ENCODE peak calls at places on chromosomes 7 and 10, in six cellular contexts. One of them, this sample, is unnamed.

GRCh38 chr10:69146756-69147155 is 22.8 kb downstream of the VPS26A start:
- DNase-seq in upper lobe of left lung: no peak
- DNase-seq in suprapubic skin: no peak
- DNase-seq in sigmoid colon: no peak
- DNase-seq in transverse colon: no peak
- DNase-seq in HepG2: no peak
- DNase-seq in this sample: no peak

GRCh38 chr7:47232751-47233412 is 349.0 kb downstream of the TNS3 start:
- DNase-seq in sigmoid colon: no peak
- DNase-seq in upper lobe of left lung: no peak
- DNase-seq in suprapubic skin: no peak
- DNase-seq in transverse colon: no peak
- DNase-seq in HepG2: no peak
- DNase-seq in this sample: no peak

GRCh38 chr7:11133436-11133959 is 159.8 kb downstream of the PHF14 start:
- DNase-seq in suprapubic skin: no peak
- DNase-seq in sigmoid colon: no peak
- DNase-seq in upper lobe of left lung: no peak
- DNase-seq in transverse colon: no peak
- DNase-seq in HepG2: no peak
- DNase-seq in this sample: no peak

GRCh38 chr7:1919539-1920265 is 249.6 kb downstream of the ELFN1 start:
- DNase-seq in suprapubic skin: no peak
- DNase-seq in HepG2: peak; percentile 67
- DNase-seq in transverse colon: peak; percentile 33
- DNase-seq in upper lobe of left lung: peak; percentile 73
- DNase-seq in sigmoid colon: no peak
- DNase-seq in this sample: peak; percentile 68

GRCh38 chr10:26485150-26485941 is 47.2 kb downstream of the APBB1IP start:
- DNase-seq in transverse colon: no peak
- DNase-seq in upper lobe of left lung: peak; percentile 47
- DNase-seq in HepG2: no peak
- DNase-seq in sigmoid colon: no peak
- DNase-seq in suprapubic skin: no peak
- DNase-seq in this sample: no peak

GRCh38 chr10:60200012-60200681 is 189.5 kb downstream of the ANK3 start:
- DNase-seq in suprapubic skin: no peak
- DNase-seq in HepG2: no peak
- DNase-seq in transverse colon: no peak
- DNase-seq in sigmoid colon: no peak
- DNase-seq in upper lobe of left lung: no peak
- DNase-seq in this sample: no peak

GRCh38 chr7:14836571-14837189 is 65.9 kb downstream of the DGKB start:
- DNase-seq in suprapubic skin: no peak
- DNase-seq in HepG2: no peak
- DNase-seq in transverse colon: no peak
- DNase-seq in upper lobe of left lung: no peak
- DNase-seq in sigmoid colon: peak; percentile 64
- DNase-seq in this sample: no peak

GRCh38 chr10:57367412-57367811 is 900.3 kb downstream of the IPMK start:
- DNase-seq in sigmoid colon: no peak
- DNase-seq in suprapubic skin: no peak
- DNase-seq in upper lobe of left lung: no peak
- DNase-seq in transverse colon: no peak
- DNase-seq in HepG2: no peak
- DNase-seq in this sample: no peak

GRCh38 chr7:45649560-45650346 is 75.6 kb downstream of the ADCY1 start:
- DNase-seq in upper lobe of left lung: no peak
- DNase-seq in HepG2: no peak
- DNase-seq in suprapubic skin: no peak
- DNase-seq in transverse colon: no peak
- DNase-seq in sigmoid colon: no peak
- DNase-seq in this sample: peak; percentile 22

GRCh38 chr10:62278461-62278910 is 9.8 kb upstream of the RTKN2 start:
- DNase-seq in sigmoid colon: no peak
- DNase-seq in suprapubic skin: no peak
- DNase-seq in transverse colon: no peak
- DNase-seq in HepG2: no peak
- DNase-seq in upper lobe of left lung: no peak
- DNase-seq in this sample: no peak

GRCh38 chr10:86244296-86244695 is 122.3 kb downstream of the GRID1 start:
- DNase-seq in upper lobe of left lung: no peak
- DNase-seq in HepG2: no peak
- DNase-seq in suprapubic skin: no peak
- DNase-seq in sigmoid colon: no peak
- DNase-seq in transverse colon: no peak
- DNase-seq in this sample: no peak

GRCh38 chr7:62361-63116 is 129.8 kb upstream of the FAM20C start:
- DNase-seq in sigmoid colon: peak; percentile 61
- DNase-seq in HepG2: no peak
- DNase-seq in transverse colon: peak; percentile 3
- DNase-seq in upper lobe of left lung: no peak
- DNase-seq in suprapubic skin: peak; percentile 32
- DNase-seq in this sample: no peak

GRCh38 chr10:132921818-132922807 is 20.3 kb downstream of the CFAP46 start:
- DNase-seq in HepG2: no peak
- DNase-seq in upper lobe of left lung: no peak
- DNase-seq in transverse colon: no peak
- DNase-seq in sigmoid colon: no peak
- DNase-seq in suprapubic skin: no peak
- DNase-seq in this sample: no peak

GRCh38 chr7:44325181-44325671 is at the start of gene CAMK2B:
- DNase-seq in upper lobe of left lung: no peak
- DNase-seq in transverse colon: no peak
- DNase-seq in suprapubic skin: no peak
- DNase-seq in HepG2: no peak
- DNase-seq in sigmoid colon: no peak
- DNase-seq in this sample: no peak

GRCh38 chr7:90244909-90245841 is at the start of gene CFAP69:
- DNase-seq in sigmoid colon: peak; percentile 95
- DNase-seq in suprapubic skin: peak; percentile 97
- DNase-seq in HepG2: peak; percentile 78
- DNase-seq in transverse colon: peak; percentile 94
- DNase-seq in upper lobe of left lung: peak; percentile 89
- DNase-seq in this sample: peak; percentile 92

GRCh38 chr10:79393924-79394610 is 46.8 kb downstream of the PPIF start:
- DNase-seq in HepG2: no peak
- DNase-seq in upper lobe of left lung: no peak
- DNase-seq in transverse colon: peak; percentile 5
- DNase-seq in suprapubic skin: no peak
- DNase-seq in sigmoid colon: peak; percentile 62
- DNase-seq in this sample: no peak

GRCh38 chr7:157233677-157234076 is 95.0 kb downstream of the UBE3C start:
- DNase-seq in HepG2: no peak
- DNase-seq in upper lobe of left lung: no peak
- DNase-seq in sigmoid colon: no peak
- DNase-seq in suprapubic skin: no peak
- DNase-seq in transverse colon: no peak
- DNase-seq in this sample: no peak

GRCh38 chr10:31620236-31621151 is 301.5 kb downstream of the ZEB1 start:
- DNase-seq in transverse colon: peak; percentile 25
- DNase-seq in HepG2: no peak
- DNase-seq in suprapubic skin: peak; percentile 91
- DNase-seq in upper lobe of left lung: peak; percentile 37
- DNase-seq in sigmoid colon: peak; percentile 89
- DNase-seq in this sample: no peak

DNA sequence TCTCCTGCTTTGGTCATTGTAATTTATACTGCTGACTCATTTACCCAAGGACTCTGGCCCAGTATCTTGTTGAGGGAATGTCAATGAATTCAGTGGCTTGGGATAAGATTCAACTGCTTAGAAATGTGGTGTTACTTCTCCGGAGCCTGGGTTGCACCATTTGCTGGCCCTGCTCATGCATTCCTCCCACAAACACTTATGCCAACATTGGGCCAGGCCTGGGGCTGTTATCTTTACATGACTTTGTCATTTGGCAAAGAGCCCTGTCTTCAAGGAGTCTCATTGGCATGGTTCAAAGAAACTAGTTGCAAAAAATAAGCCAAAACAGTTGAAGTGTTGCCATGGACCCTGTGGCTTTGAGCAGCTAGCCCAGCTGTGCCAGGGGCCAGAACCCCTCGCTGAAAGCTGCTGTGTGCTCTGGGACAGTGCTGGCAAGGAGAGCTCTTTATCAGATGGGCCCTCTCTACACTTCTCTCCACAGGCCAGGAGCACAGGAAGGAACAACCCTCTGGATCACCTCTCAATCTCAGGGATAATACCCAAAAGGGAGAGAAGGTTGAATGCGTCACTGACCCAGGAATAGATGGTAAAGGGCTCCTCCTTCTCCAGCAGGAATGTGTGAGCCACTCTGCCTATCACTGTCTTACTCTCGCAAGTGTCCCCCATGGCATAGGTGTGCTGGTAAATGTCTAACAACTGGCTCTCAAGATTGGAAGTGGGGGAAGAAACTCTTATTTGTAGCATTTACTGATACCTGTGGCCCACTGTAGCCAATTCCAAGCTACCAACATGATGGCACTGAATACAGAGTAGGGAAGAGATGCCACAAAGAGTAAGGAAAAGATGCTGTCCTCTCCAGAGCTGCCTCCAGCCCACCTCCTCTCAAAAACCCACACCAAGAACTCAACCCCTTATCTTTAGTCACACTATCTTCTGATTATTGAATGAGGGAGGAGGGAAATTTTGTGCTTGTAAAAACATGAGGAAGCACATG is 23.5 kb upstream of the PDE1C start:
- DNase-seq in suprapubic skin: no peak
- DNase-seq in HepG2: no peak
- DNase-seq in sigmoid colon: no peak
- DNase-seq in upper lobe of left lung: no peak
- DNase-seq in transverse colon: no peak
- DNase-seq in this sample: peak; percentile 68
- TF ChIP-seq EP300 in suprapubic skin: no peak
- TF ChIP-seq EP300 in HepG2: no peak
- TF ChIP-seq EP300 in sigmoid colon: no peak
- TF ChIP-seq EP300 in upper lobe of left lung: no peak
- TF ChIP-seq EP300 in transverse colon: no peak
- TF ChIP-seq EP300 in this sample: no peak

DNA sequence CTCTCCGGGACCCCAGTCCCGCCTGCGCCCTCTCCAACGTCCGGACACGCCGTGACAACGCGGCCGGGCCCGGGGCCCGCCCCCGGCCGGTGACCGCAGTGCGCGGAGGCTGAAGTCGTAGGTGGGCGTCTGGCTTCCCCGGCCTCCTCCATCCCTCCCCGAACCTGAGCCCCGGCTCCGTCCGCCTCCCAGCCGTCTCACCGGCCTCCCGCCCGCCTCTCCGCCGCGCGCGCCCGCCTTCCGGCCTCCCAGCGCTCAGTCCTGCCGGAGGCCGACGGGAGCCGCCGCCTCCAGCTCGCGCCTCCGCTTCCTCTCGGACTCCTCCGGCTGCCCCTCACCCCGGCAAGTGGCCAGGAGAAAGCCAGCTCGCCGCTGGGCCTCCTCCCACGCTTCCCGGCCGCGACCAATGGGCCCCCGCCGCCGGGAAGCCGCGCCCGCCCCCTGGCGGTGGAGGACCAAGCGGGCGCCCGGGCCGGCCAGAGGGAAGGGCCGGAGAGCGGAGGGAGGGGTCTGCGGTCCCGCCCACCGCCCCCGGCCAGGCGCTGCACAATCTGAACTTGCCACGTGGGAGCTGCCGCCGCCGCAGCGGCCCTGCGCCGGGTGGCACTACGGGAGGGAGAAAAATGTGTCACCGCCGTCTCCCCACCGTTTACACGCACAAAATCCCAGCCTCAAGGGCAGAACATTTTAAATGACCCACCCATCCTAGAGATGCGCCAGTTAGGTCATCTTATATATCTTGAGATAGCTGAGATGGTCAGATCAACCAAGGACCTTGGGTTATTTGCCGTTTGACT is at the start of gene FAM3C:
- DNase-seq in upper lobe of left lung: peak; percentile 92
- DNase-seq in suprapubic skin: peak; percentile 93
- DNase-seq in transverse colon: peak; percentile 90
- DNase-seq in sigmoid colon: peak; percentile 94
- DNase-seq in HepG2: peak; percentile 81
- DNase-seq in this sample: peak; percentile 92
- TF ChIP-seq POLR2AphosphoS5 in upper lobe of left lung: peak; percentile 84
- TF ChIP-seq POLR2AphosphoS5 in suprapubic skin: peak; percentile 84
- TF ChIP-seq POLR2AphosphoS5 in transverse colon: peak; percentile 81
- TF ChIP-seq POLR2AphosphoS5 in sigmoid colon: peak; percentile 75
- TF ChIP-seq POLR2AphosphoS5 in HepG2: peak; percentile 65
- TF ChIP-seq POLR2AphosphoS5 in this sample: peak; percentile 96

GRCh38 chr7:151503902-151504714 is 15.6 kb downstream of the RHEB start:
- DNase-seq in transverse colon: no peak
- DNase-seq in upper lobe of left lung: peak; percentile 76
- DNase-seq in suprapubic skin: no peak
- DNase-seq in HepG2: peak; percentile 85
- DNase-seq in sigmoid colon: peak; percentile 80
- DNase-seq in this sample: no peak
- TF ChIP-seq EP300 in transverse colon: no peak
- TF ChIP-seq EP300 in upper lobe of left lung: no peak
- TF ChIP-seq EP300 in suprapubic skin: no peak
- TF ChIP-seq EP300 in HepG2: no peak
- TF ChIP-seq EP300 in sigmoid colon: no peak
- TF ChIP-seq EP300 in this sample: peak; percentile 21

DNA sequence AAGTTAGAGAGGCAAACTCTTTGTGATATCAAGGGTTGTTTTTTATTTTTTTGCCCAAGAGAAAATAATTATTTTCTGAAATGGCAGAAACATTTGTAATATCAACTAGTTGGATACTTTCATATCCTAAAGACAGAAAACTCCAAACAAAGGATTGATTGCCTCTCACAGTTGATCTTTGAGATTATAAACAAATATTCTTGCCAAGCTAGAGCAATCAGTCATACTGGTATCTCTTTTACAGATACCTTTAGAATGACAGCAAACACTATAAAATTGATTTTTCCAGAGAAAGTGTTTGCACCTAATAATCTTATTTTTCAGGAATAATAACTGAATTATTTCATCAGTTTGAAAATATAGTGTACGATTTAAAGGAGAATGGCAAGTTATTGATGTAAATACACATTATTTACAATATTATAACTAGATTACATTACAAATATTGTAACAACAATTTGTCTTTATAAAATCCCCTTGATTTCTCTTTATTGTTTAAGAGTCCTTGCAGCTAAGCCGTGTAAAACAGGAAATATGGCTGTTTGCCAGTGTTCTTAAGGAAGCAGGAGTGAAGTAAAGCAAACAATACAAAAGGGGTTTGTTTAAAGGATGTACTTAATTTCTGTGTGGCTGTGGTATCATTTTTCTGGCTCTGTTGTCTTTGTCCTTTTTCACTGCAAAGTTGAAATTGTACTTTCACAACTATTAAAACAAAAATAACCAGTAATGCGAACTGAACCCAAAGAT is 58.4 kb downstream of the MAPK8 start:
- DNase-seq in transverse colon: no peak
- DNase-seq in upper lobe of left lung: no peak
- DNase-seq in sigmoid colon: no peak
- DNase-seq in suprapubic skin: no peak
- DNase-seq in HepG2: peak; percentile 20
- DNase-seq in this sample: no peak
- TF ChIP-seq POLR2AphosphoS5 in transverse colon: no peak
- TF ChIP-seq POLR2AphosphoS5 in upper lobe of left lung: no peak
- TF ChIP-seq POLR2AphosphoS5 in sigmoid colon: no peak
- TF ChIP-seq POLR2AphosphoS5 in suprapubic skin: no peak
- TF ChIP-seq POLR2AphosphoS5 in HepG2: no peak
- TF ChIP-seq POLR2AphosphoS5 in this sample: no peak